ENCODE peak calls at places on chromosomes 6 and 20, in five cellular contexts. V is SK-N-SH, W is HepG2, T is K562, Q is GM12878. G is an unnamed sample.

GRCh38 chr6:99810295-99810694 is 183.7 kb downstream of the MCHR2 start:
- DNase-seq in V (no peak), W (no peak), T (no peak), Q (no peak), G (no peak)

GRCh38 chr6:150751296-150751695 is 114.2 kb upstream of the MTHFD1L start:
- DNase-seq in V (no peak), W (no peak), T (no peak), Q (no peak), G (no peak)

GRCh38 chr20:59933296-59933848 is at the start of gene SYCP2:
- DNase-seq in V (peak; percentile 95), W (no peak), T (peak; percentile 77), Q (no peak), G (no peak)

GRCh38 chr20:10910535-10911239 is 236.9 kb upstream of the JAG1 start:
- DNase-seq in V (no peak), W (no peak), T (no peak), Q (no peak), G (no peak)

GRCh38 chr6:16205377-16206144 is 32.8 kb upstream of the GMPR start:
- DNase-seq in V (peak; percentile 45), W (no peak), T (no peak), Q (peak; percentile 95), G (peak; percentile 44)

GRCh38 chr6:10030942-10031537 is 383.8 kb downstream of the TFAP2A start:
- DNase-seq in V (peak; percentile 3), W (peak; percentile 32), T (peak; percentile 44), Q (no peak), G (no peak)

GRCh38 chr20:32727663-32728062 is 15.6 kb downstream of the COMMD7 start:
- DNase-seq in V (no peak), W (no peak), T (no peak), Q (no peak), G (no peak)

GRCh38 chr20:31555203-31555602 is 41.0 kb downstream of the HM13 start:
- DNase-seq in V (no peak), W (no peak), T (peak; percentile 36), Q (no peak), G (no peak)

GRCh38 chr6:157763129-157763893 is 59.7 kb upstream of the SNX9 start:
- DNase-seq in V (no peak), W (peak; percentile 88), T (peak; percentile 89), Q (no peak), G (no peak)

DNA sequence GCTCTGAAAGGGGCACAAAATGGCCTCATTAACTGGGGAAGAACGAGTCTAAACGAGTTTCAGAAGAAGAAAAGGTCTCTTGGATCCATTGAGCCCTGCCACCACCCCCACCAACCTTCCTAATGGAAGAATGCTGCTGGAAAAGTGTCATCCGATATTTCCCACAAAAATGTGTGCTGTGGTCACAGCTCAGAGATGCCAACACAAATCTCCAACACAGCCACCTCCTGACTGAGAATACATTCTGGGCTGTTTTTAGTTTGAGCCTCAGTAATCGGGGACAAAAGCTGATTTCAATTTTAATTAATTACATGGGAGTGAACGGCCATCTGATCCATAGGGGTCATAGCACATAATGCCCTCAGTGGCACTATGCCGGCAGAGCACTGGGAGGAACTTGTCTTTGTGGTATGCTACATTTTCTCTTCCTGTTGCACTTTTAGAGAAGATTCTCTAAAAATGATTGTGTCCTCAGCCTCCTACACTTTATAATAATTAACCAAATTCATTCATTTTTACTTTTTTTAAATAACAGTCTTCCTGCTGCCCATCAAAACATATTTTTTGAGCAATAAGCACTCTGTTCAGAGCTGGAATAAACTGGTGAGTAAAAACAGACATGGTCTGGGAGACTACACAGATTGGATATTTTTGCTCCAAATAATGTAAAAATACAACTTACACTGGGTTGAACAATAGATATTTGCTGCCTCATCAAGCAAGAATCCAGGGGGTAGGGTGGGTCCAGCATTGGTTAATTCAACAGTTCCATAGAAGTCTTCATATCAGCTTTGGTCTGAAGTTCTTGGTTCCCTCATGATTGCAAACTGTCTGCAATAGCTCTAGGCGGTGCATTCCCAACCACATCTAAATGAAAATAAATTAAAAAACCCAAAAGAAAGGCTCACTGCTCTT is 143.6 kb upstream of the TMEM170B start:
- DNase-seq in V (no peak), W (peak; percentile 54), T (no peak), Q (no peak), G (no peak)
- TF ChIP-seq FOXM1 in V (no peak), W (no peak), T (no peak), Q (no peak), G (no peak)

DNA sequence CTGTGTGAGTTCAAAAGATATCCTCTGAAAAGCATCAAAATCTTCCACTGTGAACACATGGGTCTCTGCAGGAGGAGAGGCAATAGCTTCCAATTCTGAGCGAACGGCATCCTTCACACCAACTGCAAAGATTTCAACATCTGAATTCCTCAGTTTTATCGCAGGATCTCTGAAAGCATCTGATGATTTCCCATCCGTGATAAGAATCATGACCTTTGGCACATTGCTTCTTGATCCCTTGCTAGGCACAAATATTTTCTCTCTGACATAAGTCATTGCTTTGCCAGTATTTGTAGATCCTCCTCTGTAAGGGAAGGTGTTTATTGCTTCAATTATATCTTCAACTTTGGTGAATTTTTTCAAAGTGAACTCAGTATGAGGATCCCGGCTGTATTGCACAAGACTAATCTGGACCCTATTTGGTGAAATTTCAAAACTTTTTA is 22.7 kb downstream of the COL12A1 start:
- DNase-seq in V (no peak), W (no peak), T (no peak), Q (no peak), G (no peak)
- TF ChIP-seq FOXM1 in V (no peak), W (no peak), T (no peak), Q (no peak), G (no peak)

DNA sequence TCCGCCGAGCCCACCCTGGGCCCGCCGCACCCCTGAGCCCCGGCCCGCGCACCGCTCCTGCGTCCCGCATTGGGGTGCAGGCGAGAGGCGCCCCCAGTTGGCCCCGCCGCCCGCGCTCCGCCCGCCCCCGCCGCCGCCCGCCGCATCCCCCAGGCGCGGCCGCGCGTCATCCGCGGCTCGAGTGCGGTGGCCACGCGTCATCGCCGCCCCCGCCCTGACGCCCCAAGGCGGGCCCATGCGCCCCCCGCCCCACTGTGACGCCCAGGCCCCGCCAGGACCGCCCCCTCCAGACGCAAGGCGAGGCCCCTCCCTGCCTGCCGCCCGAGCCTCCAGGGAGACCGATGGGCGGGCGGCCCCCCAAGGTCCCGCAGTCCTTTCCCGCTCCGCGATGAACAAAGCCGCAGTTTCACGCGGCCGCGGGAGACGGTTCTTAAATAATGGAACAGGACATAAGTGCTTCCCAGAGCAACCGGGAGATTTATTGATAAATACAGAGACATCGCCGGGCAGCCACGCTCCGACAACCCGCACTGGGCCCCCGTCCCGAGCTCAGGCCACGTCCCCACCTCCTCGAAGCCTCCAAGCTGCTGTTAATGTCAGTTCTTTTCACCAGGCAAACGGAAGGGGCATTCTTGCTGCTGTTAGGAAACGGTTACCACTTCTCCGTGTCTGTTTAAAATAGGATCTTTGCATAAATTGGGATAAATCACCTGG is at the start of gene ANKRD60:
- DNase-seq in V (peak; percentile 92), W (no peak), T (peak; percentile 31), Q (no peak), G (no peak)
- TF ChIP-seq FOXM1 in V (no peak), W (no peak), T (no peak), Q (no peak), G (no peak)

GRCh38 chr6:294656-295565 is 2.6 kb downstream of the DUSP22 start:
- DNase-seq in V (no peak), W (no peak), T (no peak), Q (no peak), G (no peak)

GRCh38 chr6:298233-299049 is 6.2 kb downstream of the DUSP22 start:
- DNase-seq in V (no peak), W (no peak), T (no peak), Q (no peak), G (no peak)

GRCh38 chr6:297571-298232 is 5.4 kb downstream of the DUSP22 start:
- DNase-seq in V (no peak), W (no peak), T (no peak), Q (no peak), G (no peak)

GRCh38 chr6:299050-299980 is 7.0 kb downstream of the DUSP22 start:
- DNase-seq in V (no peak), W (no peak), T (no peak), Q (no peak), G (no peak)

DNA sequence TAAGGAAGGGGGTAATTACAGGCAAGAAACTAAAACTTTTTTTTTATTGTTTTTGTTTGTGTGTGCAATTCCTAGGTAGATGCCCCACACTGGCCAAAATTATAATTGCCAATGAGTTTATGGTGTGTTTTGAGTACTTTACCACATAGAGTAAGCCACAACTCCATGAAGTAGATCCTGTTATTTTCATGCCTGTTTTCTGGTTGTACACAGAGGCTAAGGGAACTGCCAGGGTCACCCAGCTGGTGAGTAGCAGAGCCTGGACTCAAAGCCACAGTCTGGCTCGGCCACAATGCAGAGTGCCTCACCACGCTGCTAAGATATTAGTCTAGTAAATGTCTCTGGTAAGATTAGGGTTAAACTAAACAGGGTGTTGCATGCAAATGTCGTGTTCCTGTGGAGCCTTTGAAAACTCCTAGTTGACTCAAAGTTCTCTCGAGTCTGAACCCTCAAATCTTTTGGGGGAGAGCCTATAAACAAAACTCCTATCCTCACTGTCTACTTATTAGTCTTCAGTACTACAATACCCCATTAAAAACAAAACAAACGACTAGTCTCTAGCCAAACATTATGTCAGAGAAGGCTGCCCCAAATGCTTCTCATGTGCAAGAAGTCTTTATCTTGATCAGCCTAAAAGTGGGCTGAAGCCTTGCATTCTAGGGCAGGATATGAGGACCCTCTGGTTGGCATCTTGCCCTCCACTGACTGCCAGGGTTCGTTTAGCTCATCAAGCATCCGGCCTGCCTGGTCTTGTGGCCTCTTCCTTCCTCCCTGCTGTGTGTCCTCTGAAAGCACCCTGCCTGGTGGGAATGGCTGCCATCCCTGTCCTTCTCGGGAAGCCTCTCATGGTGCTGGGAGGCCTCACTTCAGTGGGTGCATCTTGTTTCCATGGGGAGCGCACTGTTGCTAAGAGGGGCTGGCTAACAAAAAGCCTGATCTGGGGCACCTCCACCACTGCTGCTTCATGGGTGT is 4.2 kb downstream of the DUSP22 start:
- DNase-seq in V (no peak), W (no peak), T (no peak), Q (peak; percentile 92), G (no peak)
- TF ChIP-seq FOXM1 in V (no peak), W (no peak), T (no peak), Q (no peak), G (no peak)

GRCh38 chr20:56426026-56426425 is 14.0 kb downstream of the CASS4 start:
- DNase-seq in V (no peak), W (no peak), T (no peak), Q (no peak), G (no peak)

GRCh38 chr20:56422131-56422823 is 10.2 kb downstream of the CASS4 start:
- DNase-seq in V (no peak), W (peak; percentile 81), T (peak; percentile 82), Q (no peak), G (no peak)

GRCh38 chr20:56426926-56427325 is 14.9 kb downstream of the CASS4 start:
- DNase-seq in V (no peak), W (no peak), T (no peak), Q (no peak), G (no peak)

GRCh38 chr20:56422824-56423189 is 10.7 kb downstream of the CASS4 start:
- DNase-seq in V (no peak), W (no peak), T (peak; percentile 52), Q (no peak), G (no peak)

DNA sequence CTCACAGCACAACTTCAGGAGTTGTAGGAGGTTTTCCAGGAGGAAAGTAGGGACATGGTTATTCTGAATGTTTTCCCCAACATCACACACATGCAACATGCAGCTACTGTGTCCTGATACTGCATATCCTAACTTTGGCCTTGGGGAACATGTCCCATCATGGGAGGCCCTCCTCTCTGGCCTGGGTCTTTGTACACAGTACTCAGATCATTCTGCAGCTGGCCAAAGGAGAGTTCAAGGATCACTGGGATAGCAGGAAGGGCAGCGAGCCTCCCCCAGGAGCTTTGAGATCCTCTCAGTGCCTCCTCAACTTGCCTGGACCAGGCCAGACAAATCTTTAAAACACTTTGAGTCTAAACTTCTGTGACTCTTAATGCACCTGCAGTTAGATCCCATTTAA is 12.9 kb downstream of the CASS4 start:
- DNase-seq in V (no peak), W (no peak), T (no peak), Q (no peak), G (no peak)
- TF ChIP-seq FOXM1 in V (no peak), W (no peak), T (no peak), Q (no peak), G (no peak)

G was measured in HEK293T.